ENCODE peak calls at places on chromosomes 3 and 15, in ten cellular contexts. X is omental fat pad; H is mucosa of gallbladder; Q is H9; F is left kidney; L is NCI-H524 treated with DMSO at 0.1 percent for 48 hours; M is iris pigment epithelial cell; O is activated CD4-positive, alpha-beta T cell treated with anti-CD3 and anti-CD28 coated beads for 48 hours; B is DMS 273 treated with DMSO at 0.1 percent for 48 hours; W is PC-9. Z is an unnamed sample.

GRCh38 chr3:72317491-72317890 is 530.8 kb downstream of the SHQ1 start:
- DNase-seq in X (no peak), H (no peak), Q (no peak), F (no peak), L (no peak), M (no peak), O (no peak), B (no peak), W (no peak), Z (no peak)

GRCh38 chr3:78165876-78166275 is 1126.0 kb downstream of the ROBO2 start:
- DNase-seq in X (no peak), H (no peak), Q (no peak), F (peak), L (peak), M (no peak), O (no peak), B (no peak), W (no peak), Z (no peak)

GRCh38 chr3:63896332-63897034 is 15.7 kb downstream of the SCAANT1 start:
- DNase-seq in X (no peak), H (no peak), Q (no peak), F (no peak), L (no peak), M (no peak), O (no peak), B (no peak), W (no peak), Z (no peak)

GRCh38 chr3:58154752-58155449 is 55.9 kb downstream of the DNASE1L3 start:
- DNase-seq in X (no peak), H (no peak), Q (no peak), F (no peak), L (no peak), M (no peak), O (no peak), B (no peak), W (no peak), Z (no peak)

GRCh38 chr3:27356976-27357375 is 12.2 kb downstream of the NEK10 start:
- DNase-seq in X (no peak), H (no peak), Q (no peak), F (no peak), L (no peak), M (peak), O (no peak), B (no peak), W (no peak), Z (no peak)

GRCh38 chr3:117788086-117788485 is 1078.5 kb downstream of the TUSC7 start:
- DNase-seq in X (no peak), H (no peak), Q (no peak), F (peak), L (peak), M (peak), O (no peak), B (peak), W (no peak), Z (no peak)

GRCh38 chr3:194475978-194476377 is 10.8 kb downstream of the ATP13A3 start:
- DNase-seq in X (no peak), H (no peak), Q (no peak), F (no peak), L (no peak), M (peak), O (no peak), B (no peak), W (no peak), Z (no peak)

GRCh38 chr15:89115547-89115946 is 27.3 kb downstream of the ABHD2 start:
- DNase-seq in X (no peak), H (peak), Q (no peak), F (no peak), L (no peak), M (peak), O (no peak), B (no peak), W (peak), Z (no peak)

GRCh38 chr15:72117448-72117697 is 577 bp downstream of the MYO9A start:
- DNase-seq in X (peak), H (peak), Q (peak), F (no peak), L (no peak), M (peak), O (peak), B (no peak), W (peak), Z (no peak)

GRCh38 chr3:184805351-184806038 is 6.5 kb upstream of the VPS8 start:
- DNase-seq in X (no peak), H (peak), Q (no peak), F (no peak), L (no peak), M (peak), O (no peak), B (peak), W (no peak), Z (no peak)

GRCh38 chr15:90610220-90610619 is 80.5 kb downstream of the CRTC3 start:
- DNase-seq in X (no peak), H (no peak), Q (no peak), F (no peak), L (no peak), M (peak), O (no peak), B (no peak), W (no peak), Z (no peak)

GRCh38 chr3:37855363-37855970 is 6.2 kb upstream of the CTDSPL start:
- DNase-seq in X (peak), H (peak), Q (peak), F (peak), L (no peak), M (peak), O (peak), B (no peak), W (peak), Z (peak)

GRCh38 chr3:67790043-67790442 is 135.6 kb upstream of the SUCLG2 start:
- DNase-seq in X (no peak), H (peak), Q (peak), F (peak), L (no peak), M (peak), O (peak), B (no peak), W (peak), Z (peak)

GRCh38 chr3:36937492-36937891 is 7.4 kb downstream of the TRANK1 start:
- DNase-seq in X (no peak), H (no peak), Q (no peak), F (no peak), L (no peak), M (peak), O (no peak), B (no peak), W (no peak), Z (no peak)

GRCh38 chr3:144032531-144033234 is 61.1 kb downstream of the DIPK2A start:
- DNase-seq in X (no peak), H (no peak), Q (no peak), F (peak), L (no peak), M (no peak), O (no peak), B (no peak), W (no peak), Z (no peak)

GRCh38 chr15:100890059-100890720 is 10.6 kb downstream of the ALDH1A3 start:
- DNase-seq in X (no peak), H (no peak), Q (no peak), F (no peak), L (no peak), M (no peak), O (no peak), B (no peak), W (no peak), Z (no peak)

GRCh38 chr3:65619391-65620298 is 419.1 kb downstream of the MAGI1 start:
- DNase-seq in X (no peak), H (no peak), Q (no peak), F (peak), L (no peak), M (peak), O (no peak), B (no peak), W (no peak), Z (no peak)

GRCh38 chr3:50652709-50653108 is 22.0 kb upstream of the DOCK3 start:
- DNase-seq in X (no peak), H (no peak), Q (peak), F (peak), L (no peak), M (peak), O (peak), B (no peak), W (peak), Z (no peak)

GRCh38 chr3:84980011-84980410 is 21.2 kb downstream of the CADM2 start:
- DNase-seq in X (no peak), H (no peak), Q (no peak), F (no peak), L (no peak), M (no peak), O (no peak), B (no peak), W (no peak), Z (no peak)

GRCh38 chr15:90667063-90667754 is 49.9 kb upstream of the BLM start:
- DNase-seq in X (no peak), H (no peak), Q (no peak), F (no peak), L (no peak), M (no peak), O (no peak), B (no peak), W (peak), Z (no peak)

GRCh38 chr3:138944842-138945645 is 1.9 kb downstream of the FOXL2 start:
- DNase-seq in X (no peak), H (no peak), Q (peak), F (peak), L (no peak), M (no peak), O (peak), B (no peak), W (no peak), Z (peak)

GRCh38 chr3:141305436-141305835 is 62.9 kb upstream of the ZBTB38 start:
- DNase-seq in X (no peak), H (no peak), Q (no peak), F (peak), L (no peak), M (peak), O (peak), B (peak), W (no peak), Z (no peak)

GRCh38 chr15:101017041-101017754 is 98.0 kb downstream of the LRRK1 start:
- DNase-seq in X (no peak), H (peak), Q (peak), F (no peak), L (no peak), M (no peak), O (peak), B (no peak), W (no peak), Z (peak)

GRCh38 chr15:60973637-60974415 is 255.3 kb downstream of the RORA start:
- DNase-seq in X (no peak), H (no peak), Q (no peak), F (peak), L (no peak), M (peak), O (no peak), B (no peak), W (peak), Z (no peak)

GRCh38 chr15:38531509-38531908 is 33.1 kb downstream of the RASGRP1 start:
- DNase-seq in X (no peak), H (no peak), Q (no peak), F (no peak), L (no peak), M (peak), O (no peak), B (no peak), W (peak), Z (no peak)